ENCODE peak calls at places on chromosomes 16 and 17, in six cellular contexts. E is IMR-90, I is ovary, D is heart left ventricle, W is tibial nerve, F is A549. A is an unnamed sample.
A peak's percentile ranks its signal among the peaks of the same experiment; 100 is the strongest.

GRCh38 chr17:29867643-29868181 is 62.3 kb downstream of the SSH2 start:
- DNase-seq in W (no peak), I (no peak), F (no peak), D (no peak), E (no peak), A (no peak)

GRCh38 chr17:78644259-78644658 is 67.1 kb upstream of the DNAH17 start:
- DNase-seq in D (no peak), F (no peak), E (no peak), W (no peak), I (no peak), A (no peak)

GRCh38 chr17:1413281-1413791 is 13.3 kb upstream of the YWHAE start:
- DNase-seq in I (no peak), F (no peak), E (peak; percentile 86), D (peak; percentile 82), W (peak; percentile 27), A (peak; percentile 26)

GRCh38 chr17:50198026-50198669 is 3.3 kb downstream of the COL1A1 start:
- DNase-seq in I (no peak), D (peak; percentile 53), E (peak; percentile 63), F (peak; percentile 86), W (peak; percentile 86), A (peak; percentile 79)

GRCh38 chr17:47239663-47240374 is 13.8 kb upstream of the ITGB3 start:
- DNase-seq in W (peak; percentile 89), E (peak; percentile 98), D (peak; percentile 86), I (no peak), F (peak; percentile 50), A (peak; percentile 60)

GRCh38 chr17:80968602-80969029 is 23.0 kb upstream of the CHMP6 start:
- DNase-seq in W (no peak), D (no peak), E (peak; percentile 49), I (peak; percentile 43), F (no peak), A (peak; percentile 34)

GRCh38 chr16:87186440-87186839 is 130.8 kb downstream of the C16orf95 start:
- DNase-seq in I (no peak), F (no peak), D (no peak), E (no peak), W (no peak), A (no peak)

GRCh38 chr16:14339694-14340093 is 268.6 kb downstream of the MRTFB start:
- DNase-seq in F (no peak), D (no peak), E (no peak), W (no peak), I (no peak), A (no peak)

GRCh38 chr16:14669776-14670175 is 24.3 kb downstream of the PLA2G10 start:
- DNase-seq in E (no peak), I (peak; percentile 32), F (no peak), W (no peak), D (no peak), A (peak; percentile 90)

GRCh38 chr17:56926704-56927103 is 12.9 kb upstream of the TRIM25 start:
- DNase-seq in W (no peak), D (no peak), E (no peak), F (no peak), I (no peak), A (no peak)

GRCh38 chr17:11871773-11872172 is 125.5 kb downstream of the ZNF18 start:
- DNase-seq in E (no peak), F (no peak), I (no peak), W (no peak), D (no peak), A (no peak)

GRCh38 chr16:84327926-84328505 is 33.3 kb downstream of the WFDC1 start:
- DNase-seq in E (no peak), F (no peak), D (no peak), I (no peak), W (no peak), A (no peak)

GRCh38 chr16:49365711-49366509 is 7.7 kb upstream of the C16orf78 start:
- DNase-seq in F (no peak), E (no peak), D (no peak), I (no peak), W (no peak), A (no peak)

GRCh38 chr17:49980703-49981197 is 11.8 kb downstream of the DLX4 start:
- DNase-seq in D (no peak), W (no peak), I (no peak), F (no peak), E (no peak), A (no peak)

GRCh38 chr17:47978324-47978723 is 7.4 kb downstream of the CDK5RAP3 start:
- DNase-seq in I (no peak), F (peak; percentile 93), D (peak; percentile 54), W (peak; percentile 23), E (peak; percentile 54), A (peak; percentile 50)

GRCh38 chr16:25093208-25094061 is 18.1 kb upstream of the LCMT1 start:
- DNase-seq in I (no peak), F (no peak), E (no peak), D (no peak), W (no peak), A (no peak)

GRCh38 chr16:11240636-11241473 is 15.1 kb downstream of the SOCS1 start:
- DNase-seq in D (peak; percentile 52), W (no peak), E (no peak), I (no peak), F (no peak), A (no peak)

GRCh38 chr16:1706386-1707192 is 594 bp downstream of the MAPK8IP3 start:
- DNase-seq in D (no peak), I (peak; percentile 46), E (peak; percentile 36), F (no peak), W (no peak), A (no peak)

DNA sequence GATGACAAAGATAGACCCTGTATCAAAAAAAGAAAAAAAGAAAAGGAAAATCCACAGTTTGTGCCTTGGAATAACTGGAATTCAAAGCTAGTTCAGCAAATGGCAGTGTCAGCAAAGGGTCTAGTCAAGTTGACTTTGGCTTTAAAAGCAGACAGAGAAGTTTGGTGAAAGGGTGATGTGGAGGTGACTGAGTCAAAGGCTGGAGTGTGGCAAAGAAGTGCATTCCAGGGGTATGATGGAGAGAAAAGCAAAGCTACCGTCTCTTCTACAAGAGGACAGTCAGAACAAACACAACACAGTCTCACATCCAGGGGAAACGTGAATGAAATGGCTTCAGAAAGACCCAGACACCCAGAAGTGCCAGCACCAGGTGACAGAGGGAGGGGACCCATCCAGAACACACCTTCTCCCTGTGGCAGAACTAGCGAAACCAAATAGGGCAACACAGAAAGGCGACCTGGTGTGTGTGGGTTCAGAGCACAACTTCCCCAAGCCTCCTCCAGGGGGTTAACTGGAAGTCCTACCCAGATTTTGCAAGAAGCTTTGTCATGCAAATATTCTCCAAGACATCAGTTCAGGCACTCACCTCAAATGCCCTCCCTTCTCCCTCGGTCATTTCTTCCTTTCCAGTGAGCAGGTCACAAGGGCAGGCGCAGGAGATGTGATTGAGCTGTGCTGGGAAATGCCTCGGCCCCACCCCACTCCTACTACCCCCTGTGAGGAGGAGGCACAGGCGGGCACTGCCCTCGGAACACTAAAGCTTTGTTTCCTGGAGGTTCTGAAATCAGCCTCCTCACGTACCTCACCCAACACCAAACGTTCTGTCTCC is 481.9 kb downstream of the SOX9 start:
- DNase-seq in D (no peak), E (peak; percentile 73), F (peak; percentile 97), I (no peak), W (no peak), A (peak; percentile 72)
- TF ChIP-seq CTCF in D (no peak), E (peak; percentile 24), F (no peak), I (no peak), W (no peak), A (no peak)

GRCh38 chr16:48201515-48202201 is 42.4 kb upstream of the LONP2 start:
- DNase-seq in W (no peak), I (no peak), F (no peak), E (no peak), D (no peak), A (no peak)
- H3K4me3 ChIP-seq in W (no peak overlapping the region), I (no peak overlapping the region), F (no peak overlapping the region), E (no peak overlapping the region), D (no peak overlapping the region), A (no peak overlapping the region)

GRCh38 chr17:65131946-65132345 is 5.2 kb upstream of the RGS9 start:
- DNase-seq in W (no peak), D (no peak), I (no peak), F (peak; percentile 35), E (peak; percentile 97), A (no peak)
- TF ChIP-seq POLR2A in W (no peak), D (no peak), I (no peak), F (no peak), E (no peak), A (no peak)

DNA sequence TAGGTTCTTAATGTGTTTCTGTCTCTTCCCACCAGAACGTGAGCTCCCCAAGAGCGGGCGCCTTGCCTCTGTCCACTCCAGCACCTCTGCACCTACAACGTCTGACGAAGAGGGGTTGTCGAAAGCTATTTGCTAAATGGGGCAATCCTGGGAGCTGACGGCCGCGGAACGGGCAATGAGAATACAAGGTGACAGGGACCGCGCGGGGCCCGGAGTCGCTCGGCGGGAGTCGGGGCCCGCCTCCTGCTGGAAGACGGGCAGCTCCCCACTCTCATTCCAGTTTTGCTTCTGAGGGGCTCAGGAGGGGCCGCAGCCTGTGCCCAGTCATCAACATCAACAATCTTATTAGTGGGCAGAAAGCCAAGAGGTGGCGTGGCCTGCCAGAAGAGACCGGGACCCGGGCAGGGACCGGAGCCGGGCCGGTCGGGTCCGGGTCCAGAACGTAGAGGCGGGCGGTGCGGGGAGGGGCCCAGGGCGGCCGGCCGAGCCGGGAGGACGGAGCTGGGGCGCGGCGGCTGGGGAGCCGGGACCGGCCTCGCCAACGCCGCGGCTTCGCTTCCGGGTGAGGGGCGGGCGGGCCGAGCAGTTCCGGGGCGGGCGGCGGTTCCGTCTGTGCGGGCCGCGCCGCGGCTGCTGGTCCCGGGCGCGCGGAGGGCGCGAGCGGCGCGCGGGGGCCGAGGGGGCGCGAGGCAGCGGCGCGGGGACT is at the start of gene MOSMO:
- DNase-seq in I (peak; percentile 82), W (peak; percentile 56), D (peak; percentile 81), E (peak; percentile 63), F (peak; percentile 60), A (peak; percentile 79)
- TF ChIP-seq CTCF in I (peak; percentile 31), W (no peak), D (no peak), E (peak; percentile 8), F (no peak), A (peak; percentile 16)

GRCh38 chr17:8798176-8799000 is 777 bp downstream of the MFSD6L start:
- DNase-seq in D (no peak), E (no peak), I (no peak), W (no peak), F (no peak), A (no peak)
- H3K4me3 ChIP-seq in D (no peak overlapping the region), E (no peak overlapping the region), I (no peak overlapping the region), W (no peak overlapping the region), F (no peak overlapping the region), A (peak overlapping the region; percentile 26)

A was measured in transverse colon.